ENCODE peak calls at places on chromosome 2, in five cellular contexts. T is GM06990, Q is IMR-90, I is ascending aorta, Z is K562. L is an unnamed sample. For H3K27me3, the result is how much of the 10 kb centered on the place peaks cover.

GRCh38 chr2:197209742-197210408 is 100.7 kb downstream of the ANKRD44 start:
- DNase-seq in T (peak), Q (no peak), I (no peak), Z (no peak), L (no peak)

GRCh38 chr2:53131416-53131815 is 636.2 kb upstream of the CHAC2 start:
- DNase-seq in T (no peak), Q (peak), I (no peak), Z (no peak), L (no peak)

GRCh38 chr2:177175917-177176668 is 36.5 kb upstream of the HNRNPA3 start:
- DNase-seq in T (no peak), Q (no peak), I (no peak), Z (no peak), L (no peak)

GRCh38 chr2:113977060-113977659 is 87.3 kb downstream of the ACTR3 start:
- DNase-seq in T (no peak), Q (peak), I (no peak), Z (no peak), L (peak)

GRCh38 chr2:60836491-60836890 is 44.9 kb upstream of the REL start:
- DNase-seq in T (no peak), Q (no peak), I (no peak), Z (no peak), L (no peak)

GRCh38 chr2:200353125-200353524 is 46.6 kb downstream of the SPATS2L start:
- DNase-seq in T (no peak), Q (no peak), I (no peak), Z (no peak), L (no peak)

GRCh38 chr2:209469481-209469880 is 45.6 kb downstream of the MAP2 start:
- DNase-seq in T (no peak), Q (no peak), I (no peak), Z (no peak), L (no peak)

GRCh38 chr2:127220102-127220806 is at the start of gene CYP27C1:
- DNase-seq in T (no peak), Q (no peak), I (no peak), Z (no peak), L (no peak)

GRCh38 chr2:152585830-152586484 is 131.3 kb downstream of the PRPF40A start:
- DNase-seq in T (no peak), Q (peak), I (peak), Z (no peak), L (peak)

GRCh38 chr2:174191342-174191886 is 56.9 kb downstream of the OLA1 start:
- DNase-seq in T (no peak), Q (no peak), I (no peak), Z (no peak), L (no peak)

GRCh38 chr2:136025057-136025973 is 39.9 kb upstream of the DARS1 start:
- DNase-seq in T (no peak), Q (peak), I (no peak), Z (peak), L (peak)

GRCh38 chr2:25411281-25411680 is 69.6 kb upstream of the DNMT3A start:
- DNase-seq in T (no peak), Q (no peak), I (no peak), Z (no peak), L (no peak)

GRCh38 chr2:196466581-196466980 is 172.9 kb upstream of the CCDC150 start:
- DNase-seq in T (no peak), Q (no peak), I (no peak), Z (no peak), L (no peak)

GRCh38 chr2:165162466-165162865 is 41.4 kb downstream of the SCN3A start:
- DNase-seq in T (no peak), Q (no peak), I (no peak), Z (no peak), L (no peak)

GRCh38 chr2:171253279-171253678 is 92.6 kb upstream of the TLK1 start:
- DNase-seq in T (no peak), Q (no peak), I (no peak), Z (no peak), L (no peak)

GRCh38 chr2:152098798-152099654 is at the start of gene CACNB4:
- DNase-seq in T (peak), Q (no peak), I (peak), Z (no peak), L (no peak)

GRCh38 chr2:162037028-162037795 is 36.8 kb downstream of the DPP4 start:
- DNase-seq in T (no peak), Q (no peak), I (no peak), Z (no peak), L (no peak)

GRCh38 chr2:36404312-36404711 is 48.7 kb downstream of the CRIM1 start:
- DNase-seq in T (no peak), Q (no peak), I (no peak), Z (no peak), L (no peak)

GRCh38 chr2:201158111-201158929 is 24.6 kb upstream of the CASP10 start:
- DNase-seq in T (peak), Q (peak), I (peak), Z (peak), L (peak)

GRCh38 chr2:102285368-102285767 is 26.0 kb upstream of the IL1RL1 start:
- DNase-seq in T (no peak), Q (no peak), I (no peak), Z (no peak), L (no peak)

GRCh38 chr2:102289129-102289528 is 22.2 kb upstream of the IL1RL1 start:
- DNase-seq in T (no peak), Q (peak), I (no peak), Z (no peak), L (no peak)

GRCh38 chr2:102283996-102284395 is 27.4 kb upstream of the IL1RL1 start:
- DNase-seq in T (no peak), Q (peak), I (no peak), Z (no peak), L (no peak)

GRCh38 chr2:102284611-102285010 is 26.8 kb upstream of the IL1RL1 start:
- DNase-seq in T (no peak), Q (no peak), I (no peak), Z (no peak), L (no peak)

DNA sequence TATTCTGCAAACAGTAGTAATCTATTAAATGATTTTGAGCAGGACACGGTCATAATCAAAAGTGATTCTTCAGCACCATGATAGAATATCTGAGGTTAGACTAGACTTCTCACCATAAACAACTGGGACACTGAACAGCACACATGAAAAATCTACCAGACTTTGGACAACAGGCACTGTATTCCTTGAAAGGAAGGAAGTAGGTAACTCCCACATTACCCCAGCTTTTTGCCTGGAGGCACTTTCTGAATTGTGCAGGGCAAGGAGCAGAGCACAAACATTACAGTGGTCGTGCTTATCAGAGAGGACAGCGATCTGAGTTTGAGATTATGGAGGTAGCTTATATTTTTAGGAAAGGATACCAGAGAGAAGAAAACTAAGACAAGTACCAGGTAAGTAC is 25.3 kb upstream of the IL1RL1 start:
- DNase-seq in T (no peak), Q (no peak), I (no peak), Z (no peak), L (no peak)
- H3K27me3 ChIP-seq in T (under half), Q (under half), I (under half), Z (under half), L (under half)

GRCh38 chr2:63662028-63662804 is 73.5 kb downstream of the MDH1 start:
- DNase-seq in T (no peak), Q (no peak), I (no peak), Z (no peak), L (no peak)

GRCh38 chr2:63665806-63666205 is 77.0 kb downstream of the MDH1 start:
- DNase-seq in T (no peak), Q (peak), I (no peak), Z (no peak), L (no peak)

GRCh38 chr2:63667132-63667531 is 78.4 kb downstream of the MDH1 start:
- DNase-seq in T (no peak), Q (no peak), I (no peak), Z (no peak), L (no peak)

GRCh38 chr2:63663013-63663864 is 74.5 kb downstream of the MDH1 start:
- DNase-seq in T (no peak), Q (peak), I (no peak), Z (no peak), L (no peak)

DNA sequence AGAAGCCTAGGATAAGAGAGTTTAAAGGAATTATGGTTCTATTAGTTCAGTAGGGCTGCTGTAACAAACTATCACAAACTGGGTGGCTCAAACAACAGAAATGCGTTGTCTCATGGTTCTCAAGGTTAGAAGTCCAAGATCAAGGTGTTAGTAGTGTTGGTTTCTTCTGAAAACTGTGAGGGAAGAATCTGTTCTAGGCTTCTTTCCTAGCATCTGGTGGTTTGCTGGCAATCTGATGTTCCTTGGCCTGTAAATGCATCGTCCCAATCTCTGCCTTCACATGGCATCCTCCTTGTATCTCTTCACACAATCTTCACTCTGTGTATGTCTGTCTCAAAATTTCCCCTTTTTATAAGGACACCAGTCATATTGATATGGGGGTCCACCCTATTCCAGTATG is 76.3 kb downstream of the MDH1 start:
- DNase-seq in T (no peak), Q (no peak), I (no peak), Z (no peak), L (no peak)
- TF ChIP-seq CTCF in T (no peak), Q (no peak), I (no peak), Z (no peak), L (no peak)

GRCh38 chr2:27265536-27265870 is 2.7 kb upstream of the SLC30A3 start:
- DNase-seq in T (no peak), Q (no peak), I (no peak), Z (no peak), L (no peak)
- H3K27me3 ChIP-seq in T (under half), Q (half or more), I (under half), Z (under half), L (half or more)

GRCh38 chr2:15747172-15747550 is 155.5 kb downstream of the DDX1 start:
- DNase-seq in T (no peak), Q (no peak), I (no peak), Z (no peak), L (no peak)

GRCh38 chr2:15749460-15750432 is 158.1 kb downstream of the DDX1 start:
- DNase-seq in T (no peak), Q (no peak), I (no peak), Z (no peak), L (no peak)

GRCh38 chr2:15750433-15750814 is 158.8 kb downstream of the DDX1 start:
- DNase-seq in T (no peak), Q (no peak), I (no peak), Z (no peak), L (no peak)

GRCh38 chr2:15747698-15748471 is 156.2 kb downstream of the DDX1 start:
- DNase-seq in T (no peak), Q (no peak), I (no peak), Z (no peak), L (no peak)

GRCh38 chr2:15748736-15749323 is 157.2 kb downstream of the DDX1 start:
- DNase-seq in T (no peak), Q (no peak), I (no peak), Z (peak), L (peak)
- TF ChIP-seq CTCF in T (peak), Q (no peak), I (no peak), Z (peak), L (peak)

DNA sequence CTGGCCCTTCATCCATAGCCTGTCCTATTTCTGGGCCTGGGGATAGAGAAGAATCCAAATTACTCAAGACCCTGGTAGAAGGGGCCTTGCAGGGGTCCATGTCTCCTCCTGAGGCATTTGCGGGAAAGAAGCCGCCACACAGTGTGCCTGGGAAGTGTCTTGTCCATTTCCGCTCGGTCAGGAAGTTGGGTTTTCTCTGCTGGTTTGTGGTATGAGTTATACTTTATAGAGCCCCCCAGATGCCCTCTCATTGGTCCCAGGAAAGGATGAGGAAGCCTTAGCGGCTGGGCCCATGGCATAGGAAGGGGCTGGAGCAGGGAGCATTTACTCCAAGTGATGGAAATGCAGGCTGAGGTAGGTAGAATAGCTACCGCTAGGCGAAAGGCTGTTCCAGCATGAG is 2.4 kb upstream of the CD207 start:
- DNase-seq in T (no peak), Q (no peak), I (no peak), Z (no peak), L (no peak)
- H3K27me3 ChIP-seq in T (under half), Q (under half), I (under half), Z (half or more), L (under half)

GRCh38 chr2:188065386-188065785 is 226.3 kb upstream of the GULP1 start:
- DNase-seq in T (no peak), Q (no peak), I (no peak), Z (no peak), L (no peak)
- TF ChIP-seq CTCF in T (peak), Q (no peak), I (no peak), Z (peak), L (no peak)

GRCh38 chr2:240451791-240452470 is 16.5 kb downstream of the GPC1 start:
- DNase-seq in T (no peak), Q (no peak), I (no peak), Z (no peak), L (no peak)

GRCh38 chr2:240455227-240455718 is 19.8 kb downstream of the GPC1 start:
- DNase-seq in T (no peak), Q (no peak), I (no peak), Z (no peak), L (no peak)

GRCh38 chr2:240452471-240453256 is 17.2 kb downstream of the GPC1 start:
- DNase-seq in T (no peak), Q (peak), I (no peak), Z (peak), L (peak)

GRCh38 chr2:240454031-240454901 is 18.8 kb downstream of the GPC1 start:
- DNase-seq in T (no peak), Q (no peak), I (no peak), Z (no peak), L (no peak)

GRCh38 chr2:240453461-240454030 is 18.1 kb downstream of the GPC1 start:
- DNase-seq in T (no peak), Q (no peak), I (no peak), Z (no peak), L (peak)
- H3K27me3 ChIP-seq in T (under half), Q (under half), I (under half), Z (half or more), L (under half)

GRCh38 chr2:11498543-11499034 is 32.6 kb upstream of the E2F6 start:
- DNase-seq in T (peak), Q (no peak), I (no peak), Z (no peak), L (peak)

GRCh38 chr2:11499081-11499743 is 33.3 kb upstream of the E2F6 start:
- DNase-seq in T (no peak), Q (no peak), I (no peak), Z (no peak), L (no peak)

GRCh38 chr2:11496311-11496710 is 30.4 kb upstream of the E2F6 start:
- DNase-seq in T (no peak), Q (no peak), I (no peak), Z (no peak), L (no peak)

GRCh38 chr2:11495844-11496271 is 29.9 kb upstream of the E2F6 start:
- DNase-seq in T (no peak), Q (no peak), I (no peak), Z (no peak), L (peak)

GRCh38 chr2:11498126-11498473 is 32.1 kb upstream of the E2F6 start:
- DNase-seq in T (no peak), Q (no peak), I (no peak), Z (no peak), L (no peak)
- TF ChIP-seq CTCF in T (no peak), Q (no peak), I (no peak), Z (no peak), L (no peak)

GRCh38 chr2:133794114-133794513 is 225.9 kb upstream of the NCKAP5 start:
- DNase-seq in T (no peak), Q (no peak), I (no peak), Z (no peak), L (no peak)
- H3K27me3 ChIP-seq in T (under half), Q (under half), I (under half), Z (under half), L (under half)

L was measured in BE2C.